ENCODE peak calls at places on chromosomes 16 and 17, in four cellular contexts. S, B, N and D are unnamed samples.

GRCh38 chr16:76222853-76223252 is 54.3 kb upstream of the CNTNAP4 start:
- DNase-seq in N (no peak), B (no peak), S (no peak), D (no peak)

GRCh38 chr16:86471896-86472295 is 38.4 kb upstream of the FOXF1 start:
- DNase-seq in N (no peak), S (no peak), B (no peak), D (no peak)

GRCh38 chr16:888901-889570 is 81.7 kb downstream of the LMF1 start:
- DNase-seq in B (no peak), N (no peak), S (no peak), D (no peak)

GRCh38 chr17:57362797-57363556 is 106.7 kb downstream of the MSI2 start:
- DNase-seq in B (no peak), S (no peak), N (no peak), D (no peak)

GRCh38 chr17:61661135-61661534 is 70.1 kb upstream of the NACA2 start:
- DNase-seq in S (no peak), N (no peak), B (no peak), D (no peak)

GRCh38 chr16:19431636-19432340 is 14.1 kb downstream of the TMC5 start:
- DNase-seq in B (no peak), S (no peak), N (no peak), D (no peak)

GRCh38 chr17:13746379-13746778 is 144.7 kb upstream of the HS3ST3A1 start:
- DNase-seq in N (no peak), S (no peak), B (no peak), D (no peak)

GRCh38 chr16:13378151-13378550 is 476.8 kb downstream of the SHISA9 start:
- DNase-seq in N (no peak), S (no peak), B (no peak), D (no peak)

GRCh38 chr16:88084881-88085280 is 133.6 kb downstream of the BANP start:
- DNase-seq in N (no peak), S (no peak), B (no peak), D (no peak)

GRCh38 chr16:87406495-87407088 is 14.5 kb downstream of the MAP1LC3B start:
- DNase-seq in B (no peak), S (no peak), N (no peak), D (no peak)

GRCh38 chr17:7352910-7353635 is 1.1 kb downstream of the KCTD11 start:
- DNase-seq in N (no peak), B (no peak), S (no peak), D (no peak)

GRCh38 chr17:68399638-68400403 is 57.5 kb downstream of the WIPI1 start:
- DNase-seq in N (peak; percentile 14), B (no peak), S (no peak), D (no peak)

GRCh38 chr17:43540821-43541674 is 5.1 kb downstream of the ETV4 start:
- DNase-seq in B (no peak), S (no peak), N (no peak), D (no peak)

GRCh38 chr16:56525154-56525720 is 5.4 kb upstream of the BBS2 start:
- DNase-seq in S (no peak), N (no peak), B (peak; percentile 35), D (no peak)

GRCh38 chr17:1939979-1940809 is 84.9 kb downstream of the RTN4RL1 start:
- DNase-seq in B (no peak), N (no peak), S (no peak), D (no peak)

GRCh38 chr17:75130632-75131277 is 787 bp downstream of the NT5C start:
- DNase-seq in N (peak; percentile 73), B (no peak), S (peak; percentile 86), D (no peak)

GRCh38 chr17:35801583-35802224 is 6.3 kb upstream of the MMP28 start:
- DNase-seq in B (no peak), N (no peak), S (no peak), D (no peak)

GRCh38 chr16:51816929-51817328 is 665.9 kb upstream of the SALL1 start:
- DNase-seq in B (no peak), N (no peak), S (no peak), D (no peak)

GRCh38 chr17:48392836-48393235 is 37.2 kb downstream of the SKAP1 start:
- DNase-seq in S (no peak), B (no peak), N (no peak), D (no peak)

GRCh38 chr17:77110006-77110374 is 30.8 kb upstream of the SEC14L1 start:
- DNase-seq in N (peak; percentile 59), S (peak; percentile 43), B (no peak), D (no peak)